ENCODE peak calls at places on chromosomes 13 and 19, in ten cellular contexts. R, G, I, W, F, Q, O, B, N and X are unnamed samples.

GRCh38 chr19:44725684-44726083 is 22.8 kb upstream of the BCL3 start:
- DNase-seq in R (no peak), G (no peak), I (peak), W (no peak), F (no peak), Q (no peak), O (no peak), B (no peak), N (no peak), X (peak)

GRCh38 chr13:60221581-60221980 is 57.9 kb upstream of the DIAPH3 start:
- DNase-seq in R (no peak), G (no peak), I (no peak), W (no peak), F (no peak), Q (no peak), O (no peak), B (no peak), N (no peak), X (no peak)

GRCh38 chr13:98173431-98173921 is 3.6 kb downstream of the RNF113B start:
- DNase-seq in R (no peak), G (no peak), I (peak), W (peak), F (peak), Q (no peak), O (peak), B (peak), N (peak), X (no peak)

GRCh38 chr13:91574756-91575155 is 176.3 kb downstream of the GPC5 start:
- DNase-seq in R (no peak), G (no peak), I (no peak), W (peak), F (peak), Q (no peak), O (no peak), B (peak), N (no peak), X (no peak)

GRCh38 chr13:90197722-90198121 is 1149.8 kb upstream of the MIR17HG start:
- DNase-seq in R (no peak), G (no peak), I (no peak), W (no peak), F (peak), Q (no peak), O (peak), B (peak), N (no peak), X (no peak)

GRCh38 chr19:42412223-42412622 is 15.0 kb downstream of the LIPE start:
- DNase-seq in R (no peak), G (no peak), I (no peak), W (no peak), F (no peak), Q (no peak), O (no peak), B (no peak), N (no peak), X (peak)

GRCh38 chr13:66803013-66803739 is 427.0 kb downstream of the PCDH9 start:
- DNase-seq in R (no peak), G (no peak), I (no peak), W (no peak), F (no peak), Q (no peak), O (no peak), B (no peak), N (no peak), X (no peak)

GRCh38 chr13:99704390-99704789 is 203.1 kb downstream of the TM9SF2 start:
- DNase-seq in R (no peak), G (no peak), I (no peak), W (no peak), F (no peak), Q (no peak), O (no peak), B (no peak), N (no peak), X (no peak)

GRCh38 chr13:113043001-113043630 is 62.5 kb upstream of the F7 start:
- DNase-seq in R (peak), G (peak), I (no peak), W (no peak), F (no peak), Q (no peak), O (no peak), B (no peak), N (no peak), X (peak)

GRCh38 chr13:33204130-33204927 is 81.2 kb downstream of the STARD13 start:
- DNase-seq in R (peak), G (no peak), I (peak), W (peak), F (peak), Q (no peak), O (peak), B (peak), N (peak), X (no peak)

GRCh38 chr19:35869327-35870123 is 1.2 kb downstream of the APLP1 start:
- DNase-seq in R (peak), G (no peak), I (peak), W (peak), F (peak), Q (no peak), O (peak), B (peak), N (peak), X (peak)

GRCh38 chr13:80666782-80667537 is 326.0 kb upstream of the SPRY2 start:
- DNase-seq in R (no peak), G (no peak), I (no peak), W (peak), F (no peak), Q (no peak), O (peak), B (peak), N (no peak), X (no peak)

GRCh38 chr19:33306853-33307792 is 4.8 kb upstream of the CEBPA start:
- DNase-seq in R (no peak), G (no peak), I (peak), W (no peak), F (no peak), Q (no peak), O (no peak), B (no peak), N (peak), X (peak)

GRCh38 chr19:40236366-40236765 is 9.9 kb upstream of the CCNP start:
- DNase-seq in R (no peak), G (peak), I (no peak), W (no peak), F (no peak), Q (no peak), O (no peak), B (no peak), N (no peak), X (no peak)

GRCh38 chr19:2239771-2240770 is 3.4 kb downstream of the SF3A2 start:
- DNase-seq in R (no peak), G (peak), I (no peak), W (peak), F (peak), Q (no peak), O (peak), B (peak), N (no peak), X (no peak)

GRCh38 chr19:2575734-2576481 is 100.0 kb downstream of the GADD45B start:
- DNase-seq in R (peak), G (peak), I (peak), W (peak), F (no peak), Q (peak), O (peak), B (peak), N (no peak), X (peak)

GRCh38 chr19:50341091-50341564 is 12.0 kb upstream of the KCNC3 start:
- DNase-seq in R (no peak), G (no peak), I (no peak), W (no peak), F (no peak), Q (no peak), O (no peak), B (no peak), N (no peak), X (no peak)

GRCh38 chr13:90594694-90595093 is 752.8 kb upstream of the MIR17HG start:
- DNase-seq in R (no peak), G (no peak), I (no peak), W (peak), F (peak), Q (no peak), O (peak), B (peak), N (no peak), X (no peak)

GRCh38 chr13:109465151-109465550 is 321.2 kb downstream of the IRS2 start:
- DNase-seq in R (no peak), G (no peak), I (no peak), W (no peak), F (no peak), Q (no peak), O (peak), B (peak), N (no peak), X (no peak)

GRCh38 chr13:50677687-50678463 is 165.6 kb downstream of the DLEU7 start:
- DNase-seq in R (no peak), G (no peak), I (no peak), W (peak), F (peak), Q (no peak), O (peak), B (peak), N (no peak), X (no peak)

GRCh38 chr19:18850560-18851375 is 19.0 kb downstream of the UPF1 start:
- DNase-seq in R (no peak), G (peak), I (no peak), W (no peak), F (no peak), Q (no peak), O (no peak), B (no peak), N (no peak), X (no peak)

GRCh38 chr13:112907286-112907685 is 61.7 kb upstream of the MCF2L start:
- DNase-seq in R (no peak), G (no peak), I (no peak), W (no peak), F (no peak), Q (no peak), O (no peak), B (no peak), N (no peak), X (no peak)

GRCh38 chr19:48806818-48807589 is 3.8 kb downstream of the BCAT2 start:
- DNase-seq in R (no peak), G (peak), I (peak), W (no peak), F (no peak), Q (no peak), O (peak), B (peak), N (no peak), X (peak)

GRCh38 chr13:76845367-76845766 is 40.8 kb downstream of the KCTD12 start:
- DNase-seq in R (no peak), G (no peak), I (no peak), W (no peak), F (no peak), Q (no peak), O (no peak), B (no peak), N (no peak), X (no peak)

GRCh38 chr19:13028027-13028426 is 32.8 kb downstream of the NFIX start:
- DNase-seq in R (no peak), G (no peak), I (no peak), W (no peak), F (no peak), Q (no peak), O (no peak), B (no peak), N (no peak), X (no peak)

GRCh38 chr13:53340505-53341143 is 312.0 kb downstream of the OLFM4 start:
- DNase-seq in R (no peak), G (no peak), I (no peak), W (no peak), F (no peak), Q (no peak), O (no peak), B (no peak), N (no peak), X (no peak)

GRCh38 chr13:53342623-53343022 is 314.0 kb downstream of the OLFM4 start:
- DNase-seq in R (no peak), G (no peak), I (no peak), W (no peak), F (no peak), Q (no peak), O (no peak), B (no peak), N (no peak), X (no peak)

GRCh38 chr13:53336441-53337160 is 308.0 kb downstream of the OLFM4 start:
- DNase-seq in R (no peak), G (no peak), I (no peak), W (no peak), F (no peak), Q (no peak), O (no peak), B (no peak), N (no peak), X (no peak)

GRCh38 chr13:53341144-53341510 is 312.5 kb downstream of the OLFM4 start:
- DNase-seq in R (no peak), G (no peak), I (no peak), W (no peak), F (no peak), Q (no peak), O (no peak), B (no peak), N (no peak), X (no peak)

DNA sequence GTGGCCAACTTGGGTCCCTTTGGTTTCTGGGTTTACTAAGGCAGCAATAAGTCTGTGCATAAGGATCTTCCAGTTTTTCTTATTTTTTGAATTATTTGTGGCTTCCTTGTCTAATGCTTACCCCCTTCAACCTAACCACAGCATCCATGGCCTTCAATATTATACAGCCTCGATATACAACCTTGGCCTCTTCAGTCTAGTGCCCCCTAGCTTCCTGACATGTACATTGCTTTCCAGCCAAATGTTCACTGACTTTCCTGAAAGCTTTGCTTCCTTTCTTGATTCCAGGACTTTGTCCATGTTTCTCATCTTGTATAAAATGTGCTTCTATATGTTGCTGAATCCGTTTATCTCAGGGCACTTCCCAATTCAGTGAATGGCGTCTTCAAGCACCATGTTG is 310.1 kb downstream of the OLFM4 start:
- DNase-seq in R (no peak), G (no peak), I (no peak), W (no peak), F (no peak), Q (no peak), O (no peak), B (no peak), N (no peak), X (no peak)
- TF ChIP-seq CTCF in R (no peak), G (no peak), I (no peak), W (no peak), F (no peak), Q (no peak), O (no peak), B (no peak), N (no peak), X (no peak)

GRCh38 chr13:114063545-114064515 is 68.6 kb downstream of the RASA3 start:
- DNase-seq in R (peak), G (peak), I (peak), W (no peak), F (peak), Q (peak), O (peak), B (peak), N (no peak), X (peak)

GRCh38 chr13:114061047-114061446 is 71.4 kb downstream of the RASA3 start:
- DNase-seq in R (no peak), G (no peak), I (no peak), W (no peak), F (no peak), Q (no peak), O (no peak), B (no peak), N (no peak), X (no peak)

GRCh38 chr13:114061746-114062145 is 70.7 kb downstream of the RASA3 start:
- DNase-seq in R (no peak), G (no peak), I (no peak), W (no peak), F (no peak), Q (no peak), O (no peak), B (no peak), N (no peak), X (no peak)

GRCh38 chr13:114062341-114062740 is 70.1 kb downstream of the RASA3 start:
- DNase-seq in R (no peak), G (peak), I (no peak), W (no peak), F (no peak), Q (no peak), O (no peak), B (no peak), N (no peak), X (no peak)

DNA sequence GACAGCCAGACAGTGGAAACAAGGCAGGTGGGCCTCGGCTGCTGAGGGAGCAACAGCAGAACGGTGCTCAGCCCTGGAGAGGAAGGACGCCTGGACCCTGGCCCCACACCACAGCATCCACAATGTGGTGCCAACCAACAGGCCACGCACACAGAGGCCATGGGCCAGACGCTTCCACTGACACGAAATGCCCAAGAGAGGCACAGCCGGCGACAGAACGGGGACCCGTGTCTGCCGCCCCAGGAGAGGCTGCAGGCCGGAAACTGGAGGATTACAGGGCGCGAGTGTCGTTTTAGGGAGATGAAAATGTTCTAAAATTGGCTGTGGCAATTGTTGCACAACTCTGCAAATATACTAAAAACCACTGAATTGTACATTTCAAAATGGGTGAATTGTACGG is 69.7 kb downstream of the RASA3 start:
- DNase-seq in R (no peak), G (peak), I (no peak), W (no peak), F (no peak), Q (no peak), O (no peak), B (peak), N (no peak), X (no peak)
- H3K4me3 ChIP-seq in R (no peak), G (no peak), I (no peak), W (no peak), F (no peak), Q (no peak), O (no peak), B (no peak), N (no peak), X (no peak)

DNA sequence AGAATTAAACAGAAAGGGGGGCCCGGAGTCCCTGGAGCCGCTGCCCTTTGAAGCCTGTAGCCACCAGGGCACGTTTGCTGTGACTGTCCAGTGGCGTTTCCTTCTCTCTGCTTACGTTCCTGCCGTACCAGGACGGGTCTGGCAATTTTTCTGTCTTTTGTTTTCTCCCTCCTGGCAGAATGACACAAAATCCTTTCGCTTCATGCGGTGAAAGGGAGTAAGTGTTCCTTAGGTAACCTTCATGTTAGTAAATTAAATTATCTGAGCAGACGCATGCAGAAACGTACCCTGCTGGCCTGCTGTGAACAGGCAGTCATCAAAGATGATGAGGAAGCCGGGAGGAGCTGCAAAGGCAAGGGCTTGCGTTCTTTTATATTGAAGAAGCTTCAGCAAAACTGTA is 299.3 kb upstream of the ARGLU1 start:
- DNase-seq in R (no peak), G (no peak), I (no peak), W (peak), F (no peak), Q (no peak), O (no peak), B (no peak), N (no peak), X (no peak)
- TF ChIP-seq CTCF in R (no peak), G (no peak), I (no peak), W (peak), F (no peak), Q (no peak), O (no peak), B (no peak), N (no peak), X (no peak)

GRCh38 chr13:21078501-21078900 is 17.1 kb upstream of the LATS2 start:
- DNase-seq in R (no peak), G (no peak), I (no peak), W (no peak), F (no peak), Q (no peak), O (peak), B (no peak), N (no peak), X (no peak)

GRCh38 chr13:21081926-21082325 is 20.5 kb upstream of the LATS2 start:
- DNase-seq in R (no peak), G (no peak), I (no peak), W (no peak), F (no peak), Q (no peak), O (no peak), B (no peak), N (no peak), X (no peak)

GRCh38 chr13:21077360-21078353 is 16.3 kb upstream of the LATS2 start:
- DNase-seq in R (no peak), G (peak), I (no peak), W (no peak), F (no peak), Q (no peak), O (no peak), B (no peak), N (no peak), X (no peak)

GRCh38 chr13:21079206-21079605 is 17.8 kb upstream of the LATS2 start:
- DNase-seq in R (no peak), G (no peak), I (no peak), W (no peak), F (peak), Q (no peak), O (no peak), B (no peak), N (no peak), X (no peak)

DNA sequence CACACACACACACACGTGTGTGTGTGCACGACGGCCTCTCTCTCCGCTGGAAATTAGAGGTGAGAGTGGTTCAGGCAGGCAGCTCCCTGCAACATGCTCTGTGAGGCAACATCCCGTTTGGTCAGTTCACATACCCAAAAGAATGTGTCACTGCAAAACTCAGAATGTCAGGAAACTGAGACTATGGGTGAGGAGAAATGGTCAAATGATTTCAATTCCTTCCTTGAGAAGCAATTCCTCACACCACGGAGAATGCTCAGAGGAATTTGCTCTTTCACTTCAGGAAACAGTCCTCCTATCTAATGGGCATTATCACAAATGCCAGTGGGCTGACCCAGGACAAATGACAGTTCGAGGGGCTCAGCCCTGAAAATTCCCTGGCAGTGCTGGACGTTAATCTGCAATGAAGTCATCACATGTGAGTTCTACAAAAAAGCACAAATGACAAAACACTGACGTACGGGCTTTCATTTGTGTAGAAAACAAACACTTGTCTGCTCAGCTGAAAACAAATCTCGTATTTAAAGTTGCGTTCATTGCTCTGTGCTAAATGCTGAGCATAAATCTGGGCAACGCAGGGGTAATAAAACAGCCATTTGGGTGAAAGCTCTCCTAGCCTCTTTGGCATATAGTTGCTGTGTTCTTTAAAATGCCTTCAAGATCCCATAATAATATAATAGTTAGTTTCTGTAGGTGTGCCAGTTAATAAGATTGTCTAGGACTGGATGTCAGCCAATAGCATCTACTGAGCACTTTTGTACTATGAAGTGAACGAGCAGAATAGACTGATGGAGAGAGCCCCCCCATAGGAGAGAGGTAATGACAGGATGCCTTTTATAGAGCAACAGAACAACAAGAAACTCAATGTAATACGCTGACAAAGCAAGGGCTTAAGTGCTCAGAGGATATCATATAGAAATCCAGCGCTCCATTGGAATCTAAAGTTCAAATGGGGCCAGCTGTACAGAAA is 18.7 kb upstream of the LATS2 start:
- DNase-seq in R (no peak), G (no peak), I (peak), W (peak), F (peak), Q (no peak), O (peak), B (peak), N (no peak), X (no peak)
- H3K4me3 ChIP-seq in R (peak), G (peak), I (no peak), W (peak), F (peak), Q (peak), O (peak), B (peak), N (no peak), X (no peak)

GRCh38 chr13:68810660-68811059 is 1297.0 kb upstream of the ATXN8OS start:
- DNase-seq in R (no peak), G (no peak), I (no peak), W (no peak), F (no peak), Q (no peak), O (no peak), B (no peak), N (no peak), X (no peak)
- TF ChIP-seq CTCF in R (no peak), G (no peak), I (no peak), W (no peak), F (no peak), Q (no peak), O (no peak), B (no peak), N (no peak), X (no peak)